ENCODE peak calls at places on chromosome 2, in six cellular contexts. C, J, Z, Q, X and F are unnamed samples.
A peak's percentile ranks its signal among the peaks of the same experiment; 100 is the strongest.

GRCh38 chr2:107338571-107338970 is 452.6 kb upstream of the ST6GAL2 start:
- DNase-seq in C (no peak), J (no peak), Z (peak; percentile 6), Q (no peak), X (no peak), F (no peak)

GRCh38 chr2:8234253-8234652 is 447.6 kb upstream of the ID2 start:
- DNase-seq in C (no peak), J (no peak), Z (no peak), Q (no peak), X (no peak), F (peak; percentile 51)

GRCh38 chr2:53569957-53570727 is 197.5 kb upstream of the CHAC2 start:
- DNase-seq in C (no peak), J (peak; percentile 17), Z (no peak), Q (no peak), X (no peak), F (no peak)

GRCh38 chr2:190443778-190444481 is 35.8 kb downstream of the MFSD6 start:
- DNase-seq in C (peak; percentile 34), J (peak; percentile 4), Z (peak; percentile 50), Q (no peak), X (no peak), F (no peak)

GRCh38 chr2:241796610-241797138 is 12.3 kb upstream of the NEU4 start:
- DNase-seq in C (peak; percentile 22), J (no peak), Z (no peak), Q (no peak), X (no peak), F (no peak)

GRCh38 chr2:85706604-85707296 is 12.6 kb downstream of the GNLY start:
- DNase-seq in C (no peak), J (no peak), Z (no peak), Q (no peak), X (no peak), F (no peak)

GRCh38 chr2:202109737-202110184 is 36.7 kb downstream of the KIAA2012 start:
- DNase-seq in C (no peak), J (no peak), Z (peak; percentile 72), Q (no peak), X (no peak), F (peak; percentile 86)

GRCh38 chr2:20065885-20066602 is 14.6 kb upstream of the LAPTM4A start:
- DNase-seq in C (peak; percentile 67), J (peak; percentile 73), Z (peak; percentile 65), Q (peak; percentile 79), X (peak; percentile 7), F (peak; percentile 88)